ENCODE peak calls at places on chromosomes 3 and 15, in six cellular contexts. C, W, N, A, Z and S are unnamed samples.

GRCh38 chr3:42996633-42997075 is 17.5 kb downstream of the GASK1A start:
- DNase-seq in C (peak), W (no peak), A (no peak), Z (no peak), N (no peak), S (no peak)

GRCh38 chr3:126212629-126213375 is 32.4 kb upstream of the ALDH1L1 start:
- DNase-seq in C (peak), Z (peak), W (no peak), N (peak), A (peak), S (peak)

GRCh38 chr3:126197854-126198584 is 17.6 kb upstream of the ALDH1L1 start:
- DNase-seq in N (peak), A (peak), W (peak), C (peak), Z (peak), S (peak)

GRCh38 chr15:96421211-96421610 is 90.7 kb downstream of the NR2F2 start:
- DNase-seq in Z (no peak), C (no peak), W (peak), A (no peak), N (no peak), S (peak)

GRCh38 chr15:59779110-59779509 is 90.0 kb upstream of the BNIP2 start:
- DNase-seq in N (no peak), A (no peak), Z (no peak), W (no peak), C (no peak), S (no peak)

GRCh38 chr15:99059010-99059981 is 45.6 kb upstream of the SYNM start:
- DNase-seq in A (peak), Z (peak), N (peak), W (peak), C (peak), S (peak)

GRCh38 chr3:22474706-22475470 is 723.9 kb upstream of the ZNF385D start:
- DNase-seq in C (no peak), Z (peak), A (no peak), N (no peak), W (no peak), S (peak)

GRCh38 chr3:159502986-159503385 is 485.6 kb upstream of the IL12A start:
- DNase-seq in W (no peak), N (no peak), A (no peak), C (no peak), Z (no peak), S (no peak)

GRCh38 chr3:158430968-158431367 is 140.0 kb upstream of the MLF1 start:
- DNase-seq in A (no peak), Z (peak), W (no peak), C (no peak), N (no peak), S (peak)

GRCh38 chr15:29103825-29104565 is 165.6 kb downstream of the NSMCE3 start:
- DNase-seq in N (peak), A (peak), C (peak), W (peak), Z (peak), S (peak)

GRCh38 chr3:135896613-135897012 is 68.9 kb upstream of the PPP2R3A start:
- DNase-seq in Z (no peak), W (no peak), N (no peak), A (no peak), C (no peak), S (peak)

GRCh38 chr15:81255596-81255995 is 58.9 kb downstream of the IL16 start:
- DNase-seq in C (no peak), W (no peak), A (no peak), N (no peak), Z (no peak), S (no peak)

GRCh38 chr15:81257435-81257834 is 60.8 kb downstream of the IL16 start:
- DNase-seq in C (no peak), N (no peak), W (no peak), Z (no peak), A (no peak), S (no peak)

GRCh38 chr15:81258455-81258854 is 61.8 kb downstream of the IL16 start:
- DNase-seq in N (no peak), W (no peak), Z (no peak), A (no peak), C (no peak), S (no peak)

GRCh38 chr15:81254277-81255265 is 57.9 kb downstream of the IL16 start:
- DNase-seq in A (no peak), Z (no peak), W (no peak), N (no peak), C (no peak), S (peak)

DNA sequence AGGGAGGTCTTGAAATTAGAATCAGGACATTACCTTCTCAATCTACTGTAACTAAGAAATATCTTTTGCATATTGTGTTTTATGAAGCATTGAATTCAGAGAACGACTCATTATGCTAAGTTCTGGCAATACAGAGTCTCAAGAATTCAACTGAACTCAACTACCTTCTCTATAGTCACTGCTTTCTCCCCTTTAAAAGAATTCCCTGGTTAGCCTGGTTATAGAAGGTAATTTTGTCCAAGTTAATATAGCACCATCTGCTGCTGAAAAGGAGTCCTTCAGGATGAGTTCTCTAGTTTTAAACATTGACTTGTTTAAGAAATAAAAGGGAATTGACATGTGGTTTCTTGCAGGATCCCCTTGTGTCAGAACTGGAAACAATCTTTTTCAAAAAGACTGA is 60.2 kb downstream of the IL16 start:
- DNase-seq in A (no peak), N (peak), C (no peak), W (no peak), Z (peak), S (peak)
- TF ChIP-seq CTCF in A (peak), N (no peak), C (peak), W (peak), Z (peak), S (peak)

GRCh38 chr3:129574206-129574605 is 31.2 kb downstream of the H1-8 start:
- DNase-seq in W (no peak), Z (no peak), A (no peak), N (no peak), C (no peak), S (no peak)
- H3K4me3 ChIP-seq in W (no peak), Z (no peak), A (no peak), N (no peak), C (no peak), S (no peak)

GRCh38 chr3:15303728-15304127 is 28.7 kb downstream of the SH3BP5 start:
- DNase-seq in A (no peak), W (no peak), C (no peak), Z (no peak), N (no peak), S (no peak)

GRCh38 chr3:15303216-15303615 is 29.2 kb downstream of the SH3BP5 start:
- DNase-seq in N (no peak), W (no peak), A (no peak), Z (no peak), C (no peak), S (no peak)

GRCh38 chr3:15307580-15307979 is 24.8 kb downstream of the SH3BP5 start:
- DNase-seq in Z (no peak), A (no peak), W (no peak), N (no peak), C (no peak), S (no peak)

GRCh38 chr3:15306979-15307359 is 25.4 kb downstream of the SH3BP5 start:
- DNase-seq in N (no peak), W (no peak), A (no peak), Z (no peak), C (no peak), S (no peak)

GRCh38 chr3:15305366-15305844 is 27.0 kb downstream of the SH3BP5 start:
- DNase-seq in W (no peak), C (no peak), Z (peak), A (no peak), N (peak), S (peak)
- TF ChIP-seq CTCF in W (peak), C (no peak), Z (peak), A (peak), N (peak), S (peak)

DNA sequence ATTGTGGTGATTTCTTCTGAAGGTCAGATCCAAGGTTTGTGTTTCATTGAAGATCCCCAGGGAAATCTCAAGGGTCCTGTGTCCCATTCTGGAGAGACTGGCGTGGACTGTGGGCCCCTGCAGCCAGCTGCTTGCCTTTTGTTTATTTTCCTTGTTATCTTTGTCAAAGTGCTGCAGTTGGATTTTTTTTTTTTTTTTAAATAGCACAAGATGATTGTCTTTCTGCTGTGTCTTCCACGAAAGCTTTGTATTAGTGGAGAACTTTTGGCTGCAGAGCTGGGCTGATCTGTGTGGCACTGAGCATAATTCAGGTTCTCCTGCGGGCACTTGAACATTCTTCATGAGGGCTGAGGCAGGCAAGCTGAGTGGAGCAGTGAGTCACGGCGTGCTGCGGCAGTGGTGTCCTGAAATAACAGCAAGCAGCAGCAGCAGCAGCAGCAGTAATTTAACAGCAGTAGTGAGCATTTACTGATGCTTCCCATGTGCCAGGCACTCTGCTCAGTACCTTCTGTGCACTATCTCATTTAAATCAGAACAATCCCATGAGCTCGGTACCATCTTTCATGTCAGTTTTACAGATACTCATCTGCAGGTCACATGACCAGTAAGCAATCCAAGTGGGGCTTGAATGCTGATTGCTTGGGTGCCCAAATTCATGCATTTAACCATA is 45.7 kb downstream of the MITF start:
- DNase-seq in Z (peak), C (peak), W (peak), N (peak), A (peak), S (peak)
- H3K4me3 ChIP-seq in Z (no peak), C (no peak), W (no peak), N (no peak), A (no peak), S (no peak)